ENCODE peak calls at places on chromosomes 16 and 17, in six cellular contexts. I is endothelial cell of umbilical vein, B is stomach, Z is body of pancreas, K is spleen, A is uterus. Q is an unnamed sample. For H3K36me3, the result is how much of the 10 kb centered on the place peaks cover.

GRCh38 chr17:56176101-56176500 is 22.8 kb downstream of the ANKFN1 start:
- DNase-seq in A (no peak), Z (no peak), I (no peak), B (no peak), K (no peak), Q (no peak)

GRCh38 chr16:56708418-56708817 is 21.5 kb upstream of the NUP93 start:
- DNase-seq in B (no peak), A (no peak), Z (no peak), K (no peak), I (no peak), Q (no peak)

GRCh38 chr17:18953231-18953728 is 1.3 kb downstream of the SLC5A10 start:
- DNase-seq in A (no peak), I (no peak), K (peak), Z (no peak), B (no peak), Q (no peak)

GRCh38 chr17:78822552-78822951 is 18.1 kb downstream of the USP36 start:
- DNase-seq in Z (no peak), K (peak), I (no peak), B (no peak), A (peak), Q (no peak)

GRCh38 chr16:53518550-53519416 is 15.8 kb upstream of the AKTIP start:
- DNase-seq in Z (no peak), B (peak), I (peak), K (peak), A (no peak), Q (peak)

GRCh38 chr16:9050102-9050830 is 41.2 kb upstream of the HAPSTR1 start:
- DNase-seq in A (no peak), Z (no peak), I (no peak), B (no peak), K (no peak), Q (no peak)

GRCh38 chr16:67648088-67648763 is 3.3 kb downstream of the CARMIL2 start:
- DNase-seq in K (no peak), Z (no peak), I (no peak), B (no peak), A (no peak), Q (no peak)

GRCh38 chr16:83845263-83845662 is 37.5 kb downstream of the HSBP1 start:
- DNase-seq in K (no peak), Z (no peak), A (no peak), B (no peak), I (no peak), Q (no peak)

GRCh38 chr17:38509008-38509771 is 80.9 kb downstream of the ARHGAP23 start:
- DNase-seq in Z (peak), I (peak), B (peak), K (peak), A (peak), Q (peak)

GRCh38 chr16:68860978-68861892 is 17.9 kb downstream of the TANGO6 start:
- DNase-seq in A (no peak), Z (no peak), I (no peak), K (no peak), B (no peak), Q (no peak)

GRCh38 chr17:12665263-12666210 is at the start of gene MYOCD:
- DNase-seq in A (peak), B (peak), Z (no peak), I (no peak), K (no peak), Q (peak)

GRCh38 chr16:6988846-6989245 is 343.8 kb upstream of the RBFOX1 start:
- DNase-seq in A (no peak), K (no peak), B (no peak), Z (no peak), I (no peak), Q (no peak)

GRCh38 chr17:63601439-63602371 is 1.0 kb downstream of the TACO1 start:
- DNase-seq in B (no peak), Z (no peak), A (no peak), K (no peak), I (peak), Q (peak)

GRCh38 chr17:14745122-14745521 is 444.2 kb downstream of the HS3ST3B1 start:
- DNase-seq in A (no peak), I (no peak), K (no peak), B (no peak), Z (no peak), Q (no peak)

GRCh38 chr17:78610951-78611511 is 33.8 kb upstream of the DNAH17 start:
- DNase-seq in Z (no peak), B (no peak), I (no peak), A (no peak), K (peak), Q (no peak)

GRCh38 chr16:30950516-30951073 is 1.7 kb downstream of the ORAI3 start:
- DNase-seq in A (no peak), Z (no peak), B (no peak), I (no peak), K (no peak), Q (no peak)

GRCh38 chr16:30948087-30948955 is 547 bp upstream of the ORAI3 start:
- DNase-seq in I (peak), A (peak), B (peak), Z (peak), K (peak), Q (peak)

GRCh38 chr16:30948956-30949654 is at the start of gene ORAI3:
- DNase-seq in I (peak), A (peak), K (peak), B (peak), Z (peak), Q (peak)

GRCh38 chr16:30951193-30951592 is 2.3 kb downstream of the ORAI3 start:
- DNase-seq in I (no peak), K (no peak), A (no peak), B (no peak), Z (no peak), Q (no peak)

GRCh38 chr16:30949655-30950515 is 1.0 kb downstream of the ORAI3 start:
- DNase-seq in Z (peak), A (peak), K (peak), I (peak), B (peak), Q (peak)
- TF ChIP-seq POLR2A in Z (peak), A (no peak), K (no peak), I (peak), B (no peak), Q (peak)

DNA sequence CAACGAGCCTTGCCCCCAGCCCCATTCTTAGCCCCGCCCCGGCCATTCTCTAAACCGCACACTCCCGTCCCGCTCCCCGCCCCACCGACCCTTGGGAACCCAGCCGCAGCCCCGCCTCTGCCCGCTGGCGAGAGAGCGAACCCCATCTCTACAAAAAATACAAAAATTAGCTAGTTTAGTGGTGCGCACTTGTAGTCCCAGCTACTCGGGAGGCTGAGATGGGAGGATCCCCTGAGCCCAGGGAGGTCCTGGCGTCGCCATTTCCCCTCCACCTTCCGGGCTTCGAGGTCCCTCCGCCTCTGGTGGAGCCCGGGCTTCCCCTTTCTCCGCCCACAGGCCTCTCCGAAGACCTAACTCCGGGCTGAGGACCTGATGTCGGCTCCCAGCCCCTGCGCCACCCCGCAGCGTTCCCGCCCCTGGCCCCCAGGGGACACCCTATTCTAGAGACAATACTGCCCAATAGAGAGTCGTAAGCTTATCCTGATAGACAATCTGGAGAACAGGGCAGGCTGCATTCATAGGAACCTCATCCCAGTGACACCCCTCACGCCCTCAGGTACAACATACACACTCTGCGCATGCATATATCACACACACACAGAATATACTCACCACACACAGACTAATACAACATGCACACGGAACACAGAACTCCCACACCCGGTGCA is 483 bp upstream of the PROCA1 start:
- DNase-seq in I (no peak), K (peak), Z (no peak), B (no peak), A (peak), Q (peak)
- TF ChIP-seq CTCF in I (no peak), K (no peak), Z (no peak), B (no peak), A (no peak), Q (no peak)

GRCh38 chr17:59693582-59693981 is 13.6 kb downstream of the PTRH2 start:
- DNase-seq in B (no peak), Z (no peak), I (no peak), K (no peak), A (no peak), Q (no peak)
- H3K36me3 ChIP-seq in B (half or more), Z (under half), I (half or more), K (half or more), A (under half), Q (under half)

GRCh38 chr17:62064791-62065563 is at the start of gene MED13:
- DNase-seq in A (peak), Z (peak), K (peak), I (peak), B (peak), Q (peak)
- TF ChIP-seq POLR2A in A (no peak), Z (peak), K (no peak), I (peak), B (no peak), Q (no peak)

GRCh38 chr16:55479560-55480197 is 681 bp downstream of the MMP2 start:
- DNase-seq in A (no peak), I (peak), K (no peak), Z (no peak), B (no peak), Q (no peak)

GRCh38 chr16:55480228-55480655 is 1.2 kb downstream of the MMP2 start:
- DNase-seq in K (no peak), A (peak), Z (peak), I (peak), B (peak), Q (peak)

GRCh38 chr16:55482056-55482455 is 3.1 kb downstream of the MMP2 start:
- DNase-seq in I (no peak), A (no peak), B (no peak), K (no peak), Z (no peak), Q (no peak)

GRCh38 chr16:55476625-55477533 is 2.1 kb upstream of the MMP2 start:
- DNase-seq in K (no peak), I (no peak), Z (no peak), A (peak), B (no peak), Q (no peak)

GRCh38 chr16:55478827-55479559 is at the start of gene MMP2:
- DNase-seq in I (peak), A (peak), K (no peak), B (peak), Z (no peak), Q (peak)
- TF ChIP-seq CTCF in I (no peak), A (no peak), K (no peak), B (no peak), Z (no peak), Q (no peak)

GRCh38 chr16:74625500-74626350 is 18.8 kb upstream of the GLG1 start:
- DNase-seq in A (no peak), I (no peak), Z (no peak), K (no peak), B (peak), Q (no peak)
- H3K36me3 ChIP-seq in A (under half), I (under half), Z (under half), K (half or more), B (half or more), Q (under half)

GRCh38 chr17:72120878-72121163 is at the start of gene SOX9:
- DNase-seq in A (no peak), Z (peak), I (no peak), B (peak), K (no peak), Q (peak)
- TF ChIP-seq POLR2A in A (peak), Z (peak), I (no peak), B (peak), K (no peak), Q (peak)

GRCh38 chr17:48642059-48642842 is 16.1 kb upstream of the HOXB9 start:
- DNase-seq in B (no peak), A (no peak), I (no peak), Z (no peak), K (no peak), Q (peak)
- TF ChIP-seq CTCF in B (no peak), A (no peak), I (no peak), Z (no peak), K (no peak), Q (no peak)